ENCODE peak calls at places on chromosomes 6 and 20, in six cellular contexts. F, E, V, J, C and I are unnamed samples.

GRCh38 chr6:3865463-3865862 is 16.3 kb downstream of the FAM50B start:
- DNase-seq in F (no peak), E (no peak), V (no peak), J (no peak), C (no peak), I (no peak)

GRCh38 chr20:45064812-45065211 is 36.1 kb downstream of the KCNS1 start:
- DNase-seq in F (no peak), E (no peak), V (no peak), J (no peak), C (no peak), I (no peak)

GRCh38 chr20:10674684-10675455 is 1.1 kb upstream of the JAG1 start:
- DNase-seq in F (peak), E (peak), V (peak), J (peak), C (peak), I (peak)

GRCh38 chr6:33410711-33411631 is at the start of gene PHF1:
- DNase-seq in F (peak), E (no peak), V (peak), J (peak), C (no peak), I (no peak)

GRCh38 chr6:130913119-130913518 is 85.9 kb downstream of the SMLR1 start:
- DNase-seq in F (no peak), E (no peak), V (no peak), J (no peak), C (no peak), I (no peak)

GRCh38 chr6:90109141-90109540 is 187.5 kb downstream of the BACH2 start:
- DNase-seq in F (no peak), E (no peak), V (no peak), J (no peak), C (no peak), I (no peak)

GRCh38 chr6:121351911-121352310 is 17.6 kb upstream of the TBC1D32 start:
- DNase-seq in F (no peak), E (no peak), V (no peak), J (no peak), C (no peak), I (no peak)

GRCh38 chr6:33992191-33992590 is 153.7 kb downstream of the GRM4 start:
- DNase-seq in F (no peak), E (no peak), V (no peak), J (no peak), C (no peak), I (no peak)

GRCh38 chr6:157323114-157323923 is at the start of gene TMEM242:
- DNase-seq in F (peak), E (no peak), V (peak), J (peak), C (no peak), I (no peak)

GRCh38 chr6:44002071-44002590 is 125.1 kb downstream of the MRPL14 start:
- DNase-seq in F (no peak), E (no peak), V (no peak), J (no peak), C (no peak), I (peak)

GRCh38 chr6:156167289-156168076 is 609.7 kb upstream of the ARID1B start:
- DNase-seq in F (no peak), E (no peak), V (no peak), J (peak), C (peak), I (peak)

GRCh38 chr6:146433881-146434741 is 109.5 kb upstream of the RAB32 start:
- DNase-seq in F (no peak), E (no peak), V (no peak), J (peak), C (no peak), I (no peak)

GRCh38 chr6:139518556-139519091 is 144.2 kb upstream of the CITED2 start:
- DNase-seq in F (no peak), E (no peak), V (no peak), J (no peak), C (no peak), I (no peak)

GRCh38 chr6:117142995-117143394 is 122.4 kb upstream of the VGLL2 start:
- DNase-seq in F (no peak), E (no peak), V (no peak), J (no peak), C (no peak), I (peak)

GRCh38 chr20:62902926-62903615 is 23.2 kb downstream of the DIDO1 start:
- DNase-seq in F (no peak), E (no peak), V (peak), J (peak), C (no peak), I (no peak)

GRCh38 chr20:11195899-11196558 is 522.2 kb upstream of the JAG1 start:
- DNase-seq in F (no peak), E (no peak), V (no peak), J (peak), C (no peak), I (no peak)

GRCh38 chr6:35287671-35288396 is 9.8 kb upstream of the DEF6 start:
- DNase-seq in F (no peak), E (no peak), V (no peak), J (no peak), C (no peak), I (no peak)

GRCh38 chr6:111872521-111873177 is 603 bp downstream of the FYN start:
- DNase-seq in F (peak), E (peak), V (peak), J (peak), C (no peak), I (peak)

GRCh38 chr6:168937061-168937460 is 316.6 kb downstream of the THBS2 start:
- DNase-seq in F (no peak), E (no peak), V (peak), J (no peak), C (no peak), I (no peak)

GRCh38 chr6:166553563-166554271 is 32.8 kb downstream of the RAMACL start:
- DNase-seq in F (no peak), E (no peak), V (peak), J (peak), C (no peak), I (no peak)

GRCh38 chr6:31888281-31889258 is 8.9 kb downstream of the EHMT2 start:
- DNase-seq in F (peak), E (no peak), V (peak), J (no peak), C (no peak), I (no peak)

GRCh38 chr6:55882731-55883595 is 7.6 kb upstream of the BMP5 start:
- DNase-seq in F (no peak), E (no peak), V (peak), J (peak), C (no peak), I (no peak)

GRCh38 chr6:135254471-135254870 is 73.4 kb downstream of the MYB start:
- DNase-seq in F (no peak), E (no peak), V (no peak), J (no peak), C (no peak), I (no peak)

GRCh38 chr20:26169506-26169905 is 472.9 kb upstream of the ZNF337 start:
- DNase-seq in F (no peak), E (no peak), V (no peak), J (peak), C (no peak), I (no peak)

GRCh38 chr6:37491161-37491829 is 8.4 kb downstream of the CCDC167 start:
- DNase-seq in F (no peak), E (no peak), V (no peak), J (no peak), C (no peak), I (no peak)

GRCh38 chr6:95159557-95159956 is 417.8 kb upstream of the MANEA start:
- DNase-seq in F (no peak), E (no peak), V (no peak), J (no peak), C (no peak), I (no peak)

GRCh38 chr20:58129736-58130135 is 98.7 kb downstream of the ANKRD60 start:
- DNase-seq in F (no peak), E (no peak), V (no peak), J (no peak), C (no peak), I (no peak)

GRCh38 chr6:122709922-122710512 is 69.5 kb upstream of the FABP7 start:
- DNase-seq in F (no peak), E (no peak), V (no peak), J (no peak), C (no peak), I (no peak)

GRCh38 chr20:48986899-48987298 is 59.2 kb upstream of the CSE1L start:
- DNase-seq in F (peak), E (peak), V (peak), J (peak), C (no peak), I (peak)

GRCh38 chr6:160261120-160261450 is 2.5 kb upstream of the SLC22A2 start:
- DNase-seq in F (no peak), E (no peak), V (no peak), J (no peak), C (no peak), I (no peak)

GRCh38 chr20:60481742-60482133 is 523.5 kb downstream of the CDH26 start:
- DNase-seq in F (no peak), E (no peak), V (no peak), J (no peak), C (no peak), I (no peak)

GRCh38 chr6:125220712-125221111 is 67.1 kb downstream of the TPD52L1 start:
- DNase-seq in F (no peak), E (no peak), V (no peak), J (no peak), C (no peak), I (no peak)

GRCh38 chr6:11294263-11294662 is 61.8 kb upstream of the NEDD9 start:
- DNase-seq in F (no peak), E (no peak), V (no peak), J (no peak), C (no peak), I (no peak)